ENCODE peak calls at places on chromosome 7, in eight cellular contexts. S is NCI-H460; H is BJ; X is HFFc6; P is Panc1; O is activated effector memory CD4-positive, alpha-beta T cell treated with anti-CD3 and anti-CD28 coated beads, Interleukin-2, amount 50 U/mL, for 16 hours; B is GM04503; Y is stimulated activated CD8-positive, alpha-beta memory T cell treated with anti-CD3 and anti-CD28 coated beads, Interleukin-4, amount 100 ng/mL, for 1 hour. U is an unnamed sample.

GRCh38 chr7:151139071-151139521 is 28.4 kb downstream of the GBX1 start:
- DNase-seq in P (no peak), S (no peak), H (no peak), O (peak), X (no peak), B (no peak), Y (no peak), U (no peak)

GRCh38 chr7:44962483-44963251 is 16.1 kb downstream of the MYO1G start:
- DNase-seq in P (no peak), Y (no peak), S (no peak), O (no peak), B (no peak), X (no peak), H (no peak), U (no peak)

GRCh38 chr7:24024276-24024675 is 259.7 kb upstream of the NPY start:
- DNase-seq in O (no peak), X (no peak), P (no peak), S (no peak), H (no peak), Y (no peak), B (no peak), U (no peak)

GRCh38 chr7:139731802-139732470 is 45.9 kb downstream of the HIPK2 start:
- DNase-seq in O (no peak), S (peak), Y (no peak), P (peak), X (peak), H (no peak), B (peak), U (no peak)

GRCh38 chr7:33639552-33640197 is 265.7 kb upstream of the BMPER start:
- DNase-seq in H (no peak), P (no peak), X (no peak), S (no peak), O (no peak), Y (no peak), B (peak), U (no peak)

GRCh38 chr7:137928626-137929025 is 73.3 kb downstream of the CREB3L2 start:
- DNase-seq in Y (no peak), O (no peak), P (no peak), S (no peak), B (no peak), H (no peak), X (no peak), U (no peak)

GRCh38 chr7:148485618-148486017 is 104.9 kb upstream of the C7orf33 start:
- DNase-seq in H (no peak), P (no peak), O (no peak), B (no peak), S (no peak), X (no peak), Y (no peak), U (no peak)

GRCh38 chr7:79548616-79549206 is 95.2 kb upstream of the MAGI2 start:
- DNase-seq in Y (no peak), O (no peak), X (no peak), S (no peak), B (no peak), H (no peak), P (no peak), U (no peak)

GRCh38 chr7:25926009-25926408 is 226.0 kb upstream of the NFE2L3 start:
- DNase-seq in P (no peak), H (no peak), S (peak), B (no peak), X (no peak), O (no peak), Y (no peak), U (no peak)

GRCh38 chr7:112556633-112557032 is 75.8 kb downstream of the LSMEM1 start:
- DNase-seq in X (no peak), B (no peak), O (no peak), S (no peak), Y (no peak), P (no peak), H (no peak), U (no peak)

GRCh38 chr7:105202561-105203130 is 186.1 kb downstream of the SRPK2 start:
- DNase-seq in Y (no peak), H (no peak), X (no peak), P (no peak), S (no peak), O (no peak), B (no peak), U (no peak)

GRCh38 chr7:102291056-102291915 is 4.6 kb downstream of the SH2B2 start:
- DNase-seq in H (no peak), B (no peak), Y (no peak), S (no peak), P (no peak), X (no peak), O (peak), U (no peak)

GRCh38 chr7:26964409-26964808 is 100.0 kb upstream of the SKAP2 start:
- DNase-seq in Y (no peak), O (no peak), S (no peak), B (no peak), H (no peak), P (no peak), X (no peak), U (no peak)

GRCh38 chr7:88254721-88255120 is 34.9 kb upstream of the SRI start:
- DNase-seq in Y (no peak), S (no peak), P (no peak), H (no peak), O (no peak), X (peak), B (no peak), U (no peak)

GRCh38 chr7:27092753-27093097 is 3.1 kb downstream of the HOXA1 start:
- DNase-seq in B (no peak), P (no peak), Y (no peak), X (no peak), S (no peak), H (no peak), O (no peak), U (no peak)

GRCh38 chr7:25625316-25625715 is 397.0 kb upstream of the NPVF start:
- DNase-seq in H (no peak), X (no peak), O (no peak), P (no peak), S (no peak), B (no peak), Y (no peak), U (no peak)

GRCh38 chr7:142868188-142868811 is 13.4 kb downstream of the EPHB6 start:
- DNase-seq in P (no peak), H (no peak), X (no peak), B (no peak), S (no peak), O (no peak), Y (no peak), U (no peak)

GRCh38 chr7:6198687-6199595 is 73.5 kb downstream of the CYTH3 start:
- DNase-seq in X (no peak), H (no peak), S (no peak), B (no peak), P (no peak), O (no peak), Y (no peak), U (no peak)

GRCh38 chr7:30932562-30932961 is 20.9 kb downstream of the AQP1 start:
- DNase-seq in Y (no peak), H (no peak), X (no peak), O (peak), B (no peak), P (no peak), S (no peak), U (no peak)

GRCh38 chr7:98249106-98249505 is 2.9 kb downstream of the TECPR1 start:
- DNase-seq in S (no peak), Y (no peak), B (no peak), H (no peak), X (no peak), O (no peak), P (no peak), U (no peak)

GRCh38 chr7:135729230-135729629 is 1.2 kb upstream of the SLC13A4 start:
- DNase-seq in X (no peak), Y (no peak), H (peak), P (no peak), O (no peak), B (no peak), S (no peak), U (no peak)

GRCh38 chr7:116138202-116138801 is 72.0 kb upstream of the TES start:
- DNase-seq in S (peak), X (peak), Y (no peak), H (peak), B (peak), P (peak), O (no peak), U (no peak)